ENCODE peak calls at places on chromosome 11, in nine cellular contexts. One of them, this sample, is unnamed.

GRCh38 chr11:123419720-123420466 is 10.2 kb upstream of the GRAMD1B start:
- DNase-seq in EH: no peak
- DNase-seq in M059J: no peak
- DNase-seq in NCI-H1417: no peak
- DNase-seq in OCI-LY7: no peak
- DNase-seq in NCI-H345: no peak
- DNase-seq in choroid plexus epithelial cell: no peak
- DNase-seq in ecto neural progenitor cell: no peak
- DNase-seq in EL: no peak
- DNase-seq in this sample: no peak

GRCh38 chr11:55714982-55715888 is 53.2 kb downstream of the OR4C6 start:
- DNase-seq in ecto neural progenitor cell: no peak
- DNase-seq in EL: no peak
- DNase-seq in M059J: no peak
- DNase-seq in NCI-H1417: no peak
- DNase-seq in NCI-H345: no peak
- DNase-seq in choroid plexus epithelial cell: no peak
- DNase-seq in OCI-LY7: peak; percentile 3
- DNase-seq in EH: no peak
- DNase-seq in this sample: no peak

GRCh38 chr11:64028398-64029115 is 7.2 kb upstream of the FLRT1 start:
- DNase-seq in NCI-H1417: peak; percentile 55
- DNase-seq in EL: no peak
- DNase-seq in NCI-H345: peak; percentile 63
- DNase-seq in OCI-LY7: peak; percentile 24
- DNase-seq in choroid plexus epithelial cell: peak; percentile 47
- DNase-seq in ecto neural progenitor cell: peak; percentile 92
- DNase-seq in M059J: no peak
- DNase-seq in EH: peak; percentile 41
- DNase-seq in this sample: peak; percentile 65

GRCh38 chr11:15198284-15198683 is 83.6 kb downstream of the INSC start:
- DNase-seq in EL: no peak
- DNase-seq in NCI-H1417: no peak
- DNase-seq in EH: no peak
- DNase-seq in choroid plexus epithelial cell: no peak
- DNase-seq in ecto neural progenitor cell: peak; percentile 3
- DNase-seq in OCI-LY7: no peak
- DNase-seq in NCI-H345: no peak
- DNase-seq in M059J: no peak
- DNase-seq in this sample: no peak

GRCh38 chr11:5274340-5274739 is 4.6 kb upstream of the HBE1 start:
- DNase-seq in EH: no peak
- DNase-seq in NCI-H1417: no peak
- DNase-seq in ecto neural progenitor cell: no peak
- DNase-seq in M059J: no peak
- DNase-seq in choroid plexus epithelial cell: no peak
- DNase-seq in NCI-H345: no peak
- DNase-seq in OCI-LY7: no peak
- DNase-seq in EL: peak; percentile 34
- DNase-seq in this sample: no peak

GRCh38 chr11:99960536-99960935 is 726.6 kb upstream of the ARHGAP42 start:
- DNase-seq in NCI-H345: no peak
- DNase-seq in choroid plexus epithelial cell: peak; percentile 61
- DNase-seq in ecto neural progenitor cell: no peak
- DNase-seq in M059J: peak; percentile 66
- DNase-seq in OCI-LY7: no peak
- DNase-seq in NCI-H1417: no peak
- DNase-seq in EH: no peak
- DNase-seq in EL: no peak
- DNase-seq in this sample: no peak

GRCh38 chr11:72813740-72814138 is 472 bp upstream of the ATG16L2 start:
- DNase-seq in NCI-H1417: peak; percentile 85
- DNase-seq in choroid plexus epithelial cell: peak; percentile 75
- DNase-seq in EL: peak; percentile 89
- DNase-seq in EH: peak; percentile 85
- DNase-seq in M059J: peak; percentile 82
- DNase-seq in ecto neural progenitor cell: no peak
- DNase-seq in NCI-H345: peak; percentile 82
- DNase-seq in OCI-LY7: peak; percentile 92
- DNase-seq in this sample: peak; percentile 91

GRCh38 chr11:105447936-105448702 is 161.8 kb upstream of the GRIA4 start:
- DNase-seq in NCI-H1417: no peak
- DNase-seq in choroid plexus epithelial cell: no peak
- DNase-seq in OCI-LY7: no peak
- DNase-seq in EH: no peak
- DNase-seq in M059J: no peak
- DNase-seq in NCI-H345: no peak
- DNase-seq in ecto neural progenitor cell: no peak
- DNase-seq in EL: no peak
- DNase-seq in this sample: no peak

This sample was measured in NCI-H510A treated with DMSO at 0.1 percent for 48 hours.